ENCODE peak calls at places on chromosomes 11 and 22, in seven cellular contexts. One of them, this sample, is unnamed.

GRCh38 chr22:30424471-30425326 is 869 bp upstream of the MTFP1 start:
- DNase-seq in mucosa of descending colon: no peak
- DNase-seq in neural crest cell: peak
- DNase-seq in foreskin melanocyte: no peak
- DNase-seq in nucleus accumbens: no peak
- DNase-seq in activated CD4-positive, alpha-beta T cell treated with anti-CD3 and anti-CD28 coated beads for 1 hour: no peak
- DNase-seq in T-cell: no peak
- DNase-seq in this sample: no peak

GRCh38 chr11:11502303-11502828 is 119.4 kb downstream of the GALNT18 start:
- DNase-seq in mucosa of descending colon: no peak
- DNase-seq in foreskin melanocyte: no peak
- DNase-seq in T-cell: no peak
- DNase-seq in nucleus accumbens: no peak
- DNase-seq in activated CD4-positive, alpha-beta T cell treated with anti-CD3 and anti-CD28 coated beads for 1 hour: no peak
- DNase-seq in neural crest cell: no peak
- DNase-seq in this sample: no peak

GRCh38 chr11:72932132-72932570 is 117.9 kb downstream of the ATG16L2 start:
- DNase-seq in T-cell: no peak
- DNase-seq in activated CD4-positive, alpha-beta T cell treated with anti-CD3 and anti-CD28 coated beads for 1 hour: no peak
- DNase-seq in neural crest cell: no peak
- DNase-seq in mucosa of descending colon: no peak
- DNase-seq in foreskin melanocyte: no peak
- DNase-seq in nucleus accumbens: no peak
- DNase-seq in this sample: no peak

GRCh38 chr11:93573184-93573583 is 30.0 kb upstream of the SMCO4 start:
- DNase-seq in activated CD4-positive, alpha-beta T cell treated with anti-CD3 and anti-CD28 coated beads for 1 hour: no peak
- DNase-seq in mucosa of descending colon: no peak
- DNase-seq in foreskin melanocyte: no peak
- DNase-seq in neural crest cell: no peak
- DNase-seq in nucleus accumbens: no peak
- DNase-seq in T-cell: no peak
- DNase-seq in this sample: no peak

GRCh38 chr11:76621466-76621865 is 49.1 kb downstream of the LRRC32 start:
- DNase-seq in foreskin melanocyte: no peak
- DNase-seq in neural crest cell: no peak
- DNase-seq in T-cell: no peak
- DNase-seq in activated CD4-positive, alpha-beta T cell treated with anti-CD3 and anti-CD28 coated beads for 1 hour: no peak
- DNase-seq in nucleus accumbens: no peak
- DNase-seq in mucosa of descending colon: no peak
- DNase-seq in this sample: no peak

GRCh38 chr11:68016904-68017817 is 7.0 kb downstream of the ALDH3B1 start:
- DNase-seq in mucosa of descending colon: peak
- DNase-seq in T-cell: no peak
- DNase-seq in neural crest cell: peak
- DNase-seq in foreskin melanocyte: no peak
- DNase-seq in nucleus accumbens: no peak
- DNase-seq in activated CD4-positive, alpha-beta T cell treated with anti-CD3 and anti-CD28 coated beads for 1 hour: no peak
- DNase-seq in this sample: no peak

GRCh38 chr11:75532200-75532972 is 6.6 kb upstream of the GDPD5 start:
- DNase-seq in activated CD4-positive, alpha-beta T cell treated with anti-CD3 and anti-CD28 coated beads for 1 hour: peak
- DNase-seq in foreskin melanocyte: peak
- DNase-seq in T-cell: peak
- DNase-seq in mucosa of descending colon: peak
- DNase-seq in nucleus accumbens: peak
- DNase-seq in neural crest cell: peak
- DNase-seq in this sample: peak

GRCh38 chr11:61656347-61657077 is 23.7 kb upstream of the DAGLA start:
- DNase-seq in T-cell: no peak
- DNase-seq in nucleus accumbens: no peak
- DNase-seq in foreskin melanocyte: no peak
- DNase-seq in mucosa of descending colon: no peak
- DNase-seq in activated CD4-positive, alpha-beta T cell treated with anti-CD3 and anti-CD28 coated beads for 1 hour: no peak
- DNase-seq in neural crest cell: no peak
- DNase-seq in this sample: no peak

GRCh38 chr11:96207459-96208449 is 135.2 kb downstream of the MAML2 start:
- DNase-seq in nucleus accumbens: no peak
- DNase-seq in mucosa of descending colon: peak
- DNase-seq in foreskin melanocyte: peak
- DNase-seq in T-cell: peak
- DNase-seq in activated CD4-positive, alpha-beta T cell treated with anti-CD3 and anti-CD28 coated beads for 1 hour: no peak
- DNase-seq in neural crest cell: no peak
- DNase-seq in this sample: peak

GRCh38 chr11:131980878-131981668 is 610.7 kb downstream of the NTM start:
- DNase-seq in activated CD4-positive, alpha-beta T cell treated with anti-CD3 and anti-CD28 coated beads for 1 hour: no peak
- DNase-seq in foreskin melanocyte: peak
- DNase-seq in mucosa of descending colon: no peak
- DNase-seq in nucleus accumbens: no peak
- DNase-seq in T-cell: no peak
- DNase-seq in neural crest cell: no peak
- DNase-seq in this sample: no peak

GRCh38 chr22:27295605-27296004 is 506.0 kb downstream of the MN1 start:
- DNase-seq in foreskin melanocyte: no peak
- DNase-seq in mucosa of descending colon: no peak
- DNase-seq in T-cell: no peak
- DNase-seq in activated CD4-positive, alpha-beta T cell treated with anti-CD3 and anti-CD28 coated beads for 1 hour: no peak
- DNase-seq in nucleus accumbens: no peak
- DNase-seq in neural crest cell: no peak
- DNase-seq in this sample: no peak

GRCh38 chr11:15641191-15641810 is 526.6 kb downstream of the INSC start:
- DNase-seq in T-cell: no peak
- DNase-seq in activated CD4-positive, alpha-beta T cell treated with anti-CD3 and anti-CD28 coated beads for 1 hour: no peak
- DNase-seq in mucosa of descending colon: no peak
- DNase-seq in nucleus accumbens: no peak
- DNase-seq in foreskin melanocyte: no peak
- DNase-seq in neural crest cell: no peak
- DNase-seq in this sample: no peak

GRCh38 chr11:111413849-111414248 is 34.8 kb upstream of the POU2AF1 start:
- DNase-seq in nucleus accumbens: no peak
- DNase-seq in neural crest cell: no peak
- DNase-seq in T-cell: no peak
- DNase-seq in mucosa of descending colon: no peak
- DNase-seq in foreskin melanocyte: no peak
- DNase-seq in activated CD4-positive, alpha-beta T cell treated with anti-CD3 and anti-CD28 coated beads for 1 hour: no peak
- DNase-seq in this sample: no peak

GRCh38 chr22:27193636-27194035 is 536.2 kb downstream of the MIAT start:
- DNase-seq in activated CD4-positive, alpha-beta T cell treated with anti-CD3 and anti-CD28 coated beads for 1 hour: no peak
- DNase-seq in T-cell: no peak
- DNase-seq in mucosa of descending colon: no peak
- DNase-seq in neural crest cell: no peak
- DNase-seq in foreskin melanocyte: no peak
- DNase-seq in nucleus accumbens: no peak
- DNase-seq in this sample: no peak

GRCh38 chr11:16356057-16356750 is at the start of gene SOX6:
- DNase-seq in mucosa of descending colon: no peak
- DNase-seq in T-cell: no peak
- DNase-seq in foreskin melanocyte: peak
- DNase-seq in neural crest cell: no peak
- DNase-seq in activated CD4-positive, alpha-beta T cell treated with anti-CD3 and anti-CD28 coated beads for 1 hour: no peak
- DNase-seq in nucleus accumbens: peak
- DNase-seq in this sample: no peak

GRCh38 chr11:88604255-88604654 is 266.7 kb upstream of the CTSC start:
- DNase-seq in T-cell: no peak
- DNase-seq in activated CD4-positive, alpha-beta T cell treated with anti-CD3 and anti-CD28 coated beads for 1 hour: no peak
- DNase-seq in nucleus accumbens: no peak
- DNase-seq in mucosa of descending colon: no peak
- DNase-seq in foreskin melanocyte: peak
- DNase-seq in neural crest cell: no peak
- DNase-seq in this sample: no peak

GRCh38 chr11:130858215-130858614 is 58.1 kb downstream of the SNX19 start:
- DNase-seq in nucleus accumbens: no peak
- DNase-seq in foreskin melanocyte: no peak
- DNase-seq in T-cell: no peak
- DNase-seq in mucosa of descending colon: no peak
- DNase-seq in neural crest cell: no peak
- DNase-seq in activated CD4-positive, alpha-beta T cell treated with anti-CD3 and anti-CD28 coated beads for 1 hour: no peak
- DNase-seq in this sample: no peak

GRCh38 chr22:36145881-36146280 is 14.7 kb downstream of the APOL3 start:
- DNase-seq in neural crest cell: no peak
- DNase-seq in nucleus accumbens: no peak
- DNase-seq in T-cell: no peak
- DNase-seq in foreskin melanocyte: no peak
- DNase-seq in activated CD4-positive, alpha-beta T cell treated with anti-CD3 and anti-CD28 coated beads for 1 hour: no peak
- DNase-seq in mucosa of descending colon: no peak
- DNase-seq in this sample: no peak

GRCh38 chr11:117587416-117587815 is 209.6 kb downstream of the DSCAML1 start:
- DNase-seq in neural crest cell: no peak
- DNase-seq in activated CD4-positive, alpha-beta T cell treated with anti-CD3 and anti-CD28 coated beads for 1 hour: no peak
- DNase-seq in T-cell: no peak
- DNase-seq in foreskin melanocyte: no peak
- DNase-seq in mucosa of descending colon: no peak
- DNase-seq in nucleus accumbens: no peak
- DNase-seq in this sample: no peak

GRCh38 chr11:11403763-11404725 is 51.0 kb upstream of the CSNK2A3 start:
- DNase-seq in T-cell: no peak
- DNase-seq in foreskin melanocyte: no peak
- DNase-seq in mucosa of descending colon: no peak
- DNase-seq in neural crest cell: no peak
- DNase-seq in nucleus accumbens: no peak
- DNase-seq in activated CD4-positive, alpha-beta T cell treated with anti-CD3 and anti-CD28 coated beads for 1 hour: no peak
- DNase-seq in this sample: no peak

GRCh38 chr11:27373856-27374602 is 11.0 kb upstream of the CCDC34 start:
- DNase-seq in foreskin melanocyte: no peak
- DNase-seq in T-cell: no peak
- DNase-seq in nucleus accumbens: no peak
- DNase-seq in neural crest cell: no peak
- DNase-seq in activated CD4-positive, alpha-beta T cell treated with anti-CD3 and anti-CD28 coated beads for 1 hour: no peak
- DNase-seq in mucosa of descending colon: no peak
- DNase-seq in this sample: no peak

GRCh38 chr11:86919557-86920210 is 35.5 kb downstream of the FZD4 start:
- DNase-seq in foreskin melanocyte: peak
- DNase-seq in nucleus accumbens: no peak
- DNase-seq in mucosa of descending colon: no peak
- DNase-seq in activated CD4-positive, alpha-beta T cell treated with anti-CD3 and anti-CD28 coated beads for 1 hour: no peak
- DNase-seq in neural crest cell: no peak
- DNase-seq in T-cell: no peak
- DNase-seq in this sample: peak

GRCh38 chr11:131275580-131275979 is 94.8 kb upstream of the NTM start:
- DNase-seq in T-cell: no peak
- DNase-seq in foreskin melanocyte: no peak
- DNase-seq in neural crest cell: no peak
- DNase-seq in activated CD4-positive, alpha-beta T cell treated with anti-CD3 and anti-CD28 coated beads for 1 hour: no peak
- DNase-seq in nucleus accumbens: no peak
- DNase-seq in mucosa of descending colon: no peak
- DNase-seq in this sample: no peak

GRCh38 chr11:11963842-11964773 is 44.3 kb downstream of the DKK3 start:
- DNase-seq in foreskin melanocyte: no peak
- DNase-seq in mucosa of descending colon: no peak
- DNase-seq in activated CD4-positive, alpha-beta T cell treated with anti-CD3 and anti-CD28 coated beads for 1 hour: no peak
- DNase-seq in nucleus accumbens: no peak
- DNase-seq in T-cell: no peak
- DNase-seq in neural crest cell: no peak
- DNase-seq in this sample: no peak